ENCODE peak calls at places on chromosomes 13 and 19, in nine cellular contexts. Y is iris pigment epithelial cell; P is A549; W is CD4-positive, CD25-positive, alpha-beta regulatory T cell; M is EL; L is NCI-H2107; T is stimulated activated effector memory CD8-positive, alpha-beta T cell treated with anti-CD3 and anti-CD28 coated beads, Interleukin-12 subunit alpha, Interleukin-12 subunit beta, amount 100 ng/mL, for 72 hours; Z is Calu3; S is activated T-cell treated with anti-CD3 and anti-CD28 coated beads, Interleukin-2, amount 50 U/mL, for 1 hour. O is an unnamed sample.
A peak's percentile ranks its signal among the peaks of the same experiment; 100 is the strongest.

GRCh38 chr13:33561627-33562026 is 256.3 kb upstream of the RFC3 start:
- DNase-seq in Y (no peak), P (no peak), W (no peak), M (no peak), L (no peak), T (no peak), Z (no peak), S (no peak), O (no peak)

GRCh38 chr19:11223208-11223607 is 16.2 kb upstream of the ANGPTL8 start:
- DNase-seq in Y (no peak), P (peak; percentile 31), W (no peak), M (no peak), L (no peak), T (no peak), Z (no peak), S (no peak), O (no peak)

GRCh38 chr19:35341565-35342225 is 6.0 kb upstream of the FFAR1 start:
- DNase-seq in Y (no peak), P (no peak), W (no peak), M (no peak), L (no peak), T (no peak), Z (no peak), S (no peak), O (no peak)

GRCh38 chr19:13588953-13589833 is 82.9 kb upstream of the CACNA1A start:
- DNase-seq in Y (peak; percentile 39), P (peak; percentile 65), W (peak; percentile 60), M (peak; percentile 60), L (peak; percentile 42), T (peak; percentile 92), Z (peak; percentile 85), S (peak; percentile 87), O (peak; percentile 22)

GRCh38 chr19:19751846-19752245 is 18.9 kb upstream of the ZNF14 start:
- DNase-seq in Y (no peak), P (no peak), W (no peak), M (no peak), L (no peak), T (no peak), Z (no peak), S (no peak), O (no peak)

GRCh38 chr13:30388401-30389283 is 33.7 kb upstream of the UBE2L5 start:
- DNase-seq in Y (peak; percentile 69), P (no peak), W (no peak), M (peak; percentile 40), L (no peak), T (no peak), Z (no peak), S (no peak), O (no peak)

GRCh38 chr19:32018014-32018413 is 327.4 kb upstream of the ZNF507 start:
- DNase-seq in Y (peak; percentile 61), P (no peak), W (no peak), M (no peak), L (no peak), T (no peak), Z (no peak), S (no peak), O (no peak)

GRCh38 chr19:33245948-33246728 is 20.5 kb upstream of the SLC7A10 start:
- DNase-seq in Y (no peak), P (no peak), W (no peak), M (no peak), L (no peak), T (no peak), Z (no peak), S (no peak), O (no peak)

GRCh38 chr13:105972306-105972721 is 563.1 kb downstream of the EFNB2 start:
- DNase-seq in Y (no peak), P (no peak), W (no peak), M (no peak), L (no peak), T (no peak), Z (no peak), S (no peak), O (no peak)

GRCh38 chr19:15300533-15301194 is 31.7 kb downstream of the BRD4 start:
- DNase-seq in Y (peak; percentile 93), P (peak; percentile 19), W (no peak), M (peak; percentile 92), L (no peak), T (no peak), Z (no peak), S (no peak), O (no peak)

GRCh38 chr19:45117167-45117594 is 24.2 kb downstream of the PPP1R37 start:
- DNase-seq in Y (no peak), P (no peak), W (no peak), M (no peak), L (peak; percentile 83), T (peak; percentile 65), Z (no peak), S (peak; percentile 36), O (no peak)

GRCh38 chr13:114140909-114141255 is 8.5 kb upstream of the RASA3 start:
- DNase-seq in Y (no peak), P (no peak), W (no peak), M (no peak), L (peak; percentile 23), T (no peak), Z (no peak), S (peak; percentile 57), O (no peak)

GRCh38 chr13:106118996-106119395 is 416.5 kb downstream of the EFNB2 start:
- DNase-seq in Y (peak; percentile 44), P (no peak), W (no peak), M (no peak), L (no peak), T (no peak), Z (no peak), S (no peak), O (no peak)

GRCh38 chr19:33273881-33274662 is 28.3 kb downstream of the CEBPA start:
- DNase-seq in Y (peak; percentile 89), P (peak; percentile 80), W (no peak), M (peak; percentile 73), L (peak; percentile 36), T (no peak), Z (peak; percentile 70), S (no peak), O (peak; percentile 56)